ENCODE peak calls at places on chromosome 12, in five cellular contexts. Q, J, N, Y and A are unnamed samples.

GRCh38 chr12:48482198-48482597 is at the start of gene C12orf54:
- DNase-seq in Q (no peak), J (no peak), N (no peak), Y (no peak), A (no peak)

GRCh38 chr12:73599268-73599667 is 938.4 kb upstream of the ATXN7L3B start:
- DNase-seq in Q (no peak), J (no peak), N (no peak), Y (no peak), A (no peak)

GRCh38 chr12:9935026-9935425 is 2.9 kb upstream of the CLEC2A start:
- DNase-seq in Q (no peak), J (peak; percentile 66), N (no peak), Y (no peak), A (no peak)

GRCh38 chr12:45017916-45018315 is 33.0 kb downstream of the DBX2 start:
- DNase-seq in Q (no peak), J (no peak), N (no peak), Y (no peak), A (no peak)

GRCh38 chr12:25997401-25997973 is 39.0 kb downstream of the RASSF8 start:
- DNase-seq in Q (peak; percentile 80), J (peak; percentile 96), N (no peak), Y (no peak), A (peak; percentile 86)

GRCh38 chr12:57724936-57725740 is 13.4 kb downstream of the AGAP2 start:
- DNase-seq in Q (no peak), J (no peak), N (no peak), Y (no peak), A (no peak)

GRCh38 chr12:125145196-125145595 is 80.0 kb downstream of the AACS start:
- DNase-seq in Q (no peak), J (no peak), N (no peak), Y (no peak), A (no peak)

GRCh38 chr12:109777544-109777943 is 55.7 kb downstream of the TRPV4 start:
- DNase-seq in Q (peak; percentile 9), J (peak; percentile 69), N (no peak), Y (no peak), A (peak; percentile 24)

GRCh38 chr12:122138181-122138580 is 35.8 kb downstream of the IL31 start:
- DNase-seq in Q (no peak), J (no peak), N (no peak), Y (peak; percentile 62), A (no peak)

GRCh38 chr12:104655059-104655609 is 198.4 kb downstream of the CHST11 start:
- DNase-seq in Q (no peak), J (peak; percentile 45), N (no peak), Y (no peak), A (no peak)

GRCh38 chr12:8911606-8912268 is 2.6 kb upstream of the PHC1 start:
- DNase-seq in Q (no peak), J (peak; percentile 86), N (no peak), Y (no peak), A (no peak)

GRCh38 chr12:95848575-95849388 is 10.0 kb upstream of the SNRPF start:
- DNase-seq in Q (peak; percentile 51), J (peak; percentile 45), N (no peak), Y (peak; percentile 42), A (peak; percentile 56)

GRCh38 chr12:42936991-42937390 is 347.4 kb upstream of the PRICKLE1 start:
- DNase-seq in Q (no peak), J (no peak), N (no peak), Y (no peak), A (no peak)

GRCh38 chr12:70418101-70418500 is 52.0 kb downstream of the KCNMB4 start:
- DNase-seq in Q (no peak), J (peak; percentile 69), N (no peak), Y (no peak), A (peak; percentile 22)

GRCh38 chr12:121300083-121300819 is 3.7 kb upstream of the CAMKK2 start:
- DNase-seq in Q (no peak), J (no peak), N (no peak), Y (no peak), A (no peak)

GRCh38 chr12:1583421-1584078 is 10.8 kb downstream of the FBXL14 start:
- DNase-seq in Q (peak; percentile 94), J (peak; percentile 81), N (no peak), Y (peak; percentile 60), A (peak; percentile 96)

GRCh38 chr12:108712925-108713203 is 18.5 kb downstream of the CORO1C start:
- DNase-seq in Q (no peak), J (no peak), N (no peak), Y (no peak), A (peak; percentile 39)

GRCh38 chr12:108711486-108712163 is 19.7 kb downstream of the CORO1C start:
- DNase-seq in Q (no peak), J (no peak), N (no peak), Y (no peak), A (no peak)

GRCh38 chr12:108714866-108715265 is 16.5 kb downstream of the CORO1C start:
- DNase-seq in Q (no peak), J (no peak), N (no peak), Y (no peak), A (no peak)

GRCh38 chr12:108712164-108712924 is 19.0 kb downstream of the CORO1C start:
- DNase-seq in Q (no peak), J (no peak), N (no peak), Y (no peak), A (no peak)

DNA sequence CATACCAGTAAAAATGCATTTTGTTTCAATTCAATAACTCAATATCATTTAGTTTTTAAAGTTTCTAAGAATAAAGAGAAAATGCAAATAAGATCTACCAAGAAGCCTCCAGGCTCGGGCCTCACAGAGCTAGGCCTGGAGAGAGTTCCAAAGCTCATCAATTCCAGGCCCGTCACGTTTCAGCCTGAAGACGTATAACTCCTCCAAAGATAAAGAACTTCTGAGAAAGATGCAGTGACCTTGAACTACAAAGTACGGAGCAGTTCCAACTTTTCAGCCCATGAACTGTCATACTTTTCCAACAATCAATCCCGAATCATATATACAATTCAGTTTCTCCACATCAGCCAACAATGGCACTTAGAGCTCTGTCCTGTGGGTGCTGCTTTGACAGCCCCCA is 17.8 kb downstream of the CORO1C start:
- DNase-seq in Q (no peak), J (no peak), N (no peak), Y (no peak), A (no peak)
- H3K4me1 ChIP-seq in Q (peaks cover 23% of the 10 kb centered on the region), J (peaks cover 3% of the 10 kb centered on the region), N (peaks cover 85% of the 10 kb centered on the region), Y (peaks cover 3% of the 10 kb centered on the region), A (peaks cover 33% of the 10 kb centered on the region)

GRCh38 chr12:58832-59231 is 7.7 kb upstream of the IQSEC3 start:
- DNase-seq in Q (no peak), J (no peak), N (no peak), Y (no peak), A (no peak)
- H3K27me3 ChIP-seq in Q (peaks cover 19% of the 10 kb centered on the region), J (no peaks in the 10 kb centered on the region), N (peaks cover 49% of the 10 kb centered on the region), Y (no peaks in the 10 kb centered on the region), A (peaks cover 43% of the 10 kb centered on the region)

GRCh38 chr12:56530390-56531055 is 8.9 kb downstream of the RBMS2 start:
- DNase-seq in Q (peak; percentile 25), J (no peak), N (no peak), Y (no peak), A (peak; percentile 30)
- H3K4me1 ChIP-seq in Q (peaks cover 15% of the 10 kb centered on the region), J (peaks cover 2% of the 10 kb centered on the region), N (peaks cover 36% of the 10 kb centered on the region), Y (peaks cover 35% of the 10 kb centered on the region), A (peaks cover 27% of the 10 kb centered on the region)

DNA sequence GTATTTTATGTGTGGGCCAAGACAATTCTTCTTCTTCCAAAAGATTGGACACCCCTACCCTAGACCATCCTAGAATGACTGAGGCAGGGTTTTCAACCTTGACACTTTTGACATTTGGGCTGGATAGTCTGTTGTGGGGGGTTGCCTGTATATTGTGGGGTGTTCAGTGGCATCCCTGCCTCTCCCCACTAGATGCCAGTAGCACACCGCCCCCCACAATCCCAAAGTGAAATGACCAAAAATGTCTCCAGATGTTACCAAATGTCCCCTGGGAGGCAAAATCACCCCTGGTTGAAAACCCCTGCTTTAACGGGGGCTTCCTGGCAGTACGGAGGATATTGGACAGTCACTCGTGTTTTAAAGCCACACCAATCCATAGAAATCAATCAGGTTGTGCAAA is 219.6 kb downstream of the PHETA1 start:
- DNase-seq in Q (no peak), J (no peak), N (no peak), Y (no peak), A (no peak)
- H3K27me3 ChIP-seq in Q (no peaks in the 10 kb centered on the region), J (no peaks in the 10 kb centered on the region), N (peaks cover 31% of the 10 kb centered on the region), Y (no peaks in the 10 kb centered on the region), A (peaks cover 65% of the 10 kb centered on the region)

DNA sequence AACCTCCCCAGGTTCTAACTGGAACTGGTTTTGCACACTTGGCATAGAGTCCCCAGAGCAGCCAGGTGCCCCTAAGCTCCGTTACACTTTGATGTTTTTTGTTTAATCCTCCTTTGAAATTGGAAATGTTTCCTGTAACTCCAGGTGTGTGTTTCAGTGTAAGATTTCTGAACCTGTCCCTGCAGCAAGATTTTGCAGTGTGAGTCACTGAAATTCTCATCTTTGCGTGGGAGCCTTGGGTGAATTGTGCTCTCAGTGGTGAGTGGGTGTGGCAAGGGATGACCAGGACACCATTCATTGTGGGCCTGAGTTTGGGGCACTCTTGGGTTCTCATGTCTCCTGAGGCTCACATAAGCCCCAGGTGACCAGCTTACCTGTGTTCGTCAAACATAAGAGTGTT is 18.3 kb downstream of the CD9 start:
- DNase-seq in Q (no peak), J (no peak), N (no peak), Y (no peak), A (no peak)
- H3K4me1 ChIP-seq in Q (peaks cover 16% of the 10 kb centered on the region), J (peaks cover 26% of the 10 kb centered on the region), N (peaks cover 76% of the 10 kb centered on the region), Y (peaks cover 84% of the 10 kb centered on the region), A (peaks cover 11% of the 10 kb centered on the region)

DNA sequence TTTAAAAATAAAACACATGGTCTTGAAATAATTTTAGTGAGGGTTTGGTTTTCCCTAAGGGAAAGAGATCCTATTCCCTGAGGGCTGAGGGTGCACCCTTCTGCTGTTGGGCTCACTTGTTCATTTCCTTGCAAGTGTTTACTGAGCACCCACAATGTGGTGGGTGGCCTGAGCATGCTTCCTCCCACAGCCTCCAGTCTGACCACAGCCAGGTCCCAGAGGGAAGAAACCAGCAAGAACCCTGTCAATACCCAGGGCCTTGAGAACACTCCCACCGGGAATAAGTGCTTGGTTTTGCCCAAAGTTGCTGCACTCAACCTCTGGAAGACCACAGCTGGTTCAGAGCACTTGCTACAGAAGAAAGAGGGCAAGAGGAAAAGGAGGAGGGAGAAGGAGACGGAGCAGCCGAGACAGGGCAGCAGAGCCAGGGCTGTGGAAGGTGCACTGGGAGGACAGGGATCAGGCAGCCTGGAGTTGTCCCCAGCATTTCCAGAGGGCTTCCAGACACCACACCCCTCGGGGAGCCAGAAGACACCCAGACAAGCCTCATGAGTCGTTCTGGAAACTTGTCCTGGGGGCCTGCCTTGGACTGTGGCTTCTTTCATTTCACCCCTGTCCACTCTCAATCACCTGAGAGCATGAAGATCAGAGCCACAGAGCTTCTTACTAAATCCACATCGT is 14.3 kb downstream of the CMKLR1 start:
- DNase-seq in Q (no peak), J (no peak), N (no peak), Y (no peak), A (no peak)
- H3K27me3 ChIP-seq in Q (no peaks in the 10 kb centered on the region), J (no peaks in the 10 kb centered on the region), N (peaks cover 3% of the 10 kb centered on the region), Y (no peaks in the 10 kb centered on the region), A (peaks cover 13% of the 10 kb centered on the region)

GRCh38 chr12:51823875-51824565 is 24.5 kb downstream of the FIGNL2 start:
- DNase-seq in Q (peak; percentile 76), J (peak; percentile 83), N (no peak), Y (peak; percentile 78), A (peak; percentile 80)
- H3K4me1 ChIP-seq in Q (no peaks in the 10 kb centered on the region), J (peaks cover 12% of the 10 kb centered on the region), N (no peaks in the 10 kb centered on the region), Y (no peaks in the 10 kb centered on the region), A (no peaks in the 10 kb centered on the region)

GRCh38 chr12:118986043-118986442 is 4.7 kb downstream of the SRRM4 start:
- DNase-seq in Q (no peak), J (peak; percentile 10), N (no peak), Y (no peak), A (no peak)
- H3K27me3 ChIP-seq in Q (no peaks in the 10 kb centered on the region), J (peaks cover 18% of the 10 kb centered on the region), N (peaks cover 70% of the 10 kb centered on the region), Y (peaks cover 5% of the 10 kb centered on the region), A (peaks cover 22% of the 10 kb centered on the region)